ENCODE peak calls at places on chromosomes 1 and 21, in seven cellular contexts. T, B, Y, X, C, D and Z are unnamed samples.

GRCh38 chr1:184326278-184326677 is 60.6 kb upstream of the C1orf21 start:
- DNase-seq in T (no peak), B (no peak), Y (no peak), X (no peak), C (no peak), D (no peak), Z (no peak)

GRCh38 chr1:193070942-193071341 is 11.5 kb downstream of the RO60 start:
- DNase-seq in T (no peak), B (no peak), Y (no peak), X (no peak), C (peak; percentile 20), D (no peak), Z (no peak)

GRCh38 chr1:36350659-36351171 is 27.3 kb upstream of the EVA1B start:
- DNase-seq in T (no peak), B (peak; percentile 37), Y (peak; percentile 66), X (no peak), C (peak; percentile 16), D (peak; percentile 23), Z (no peak)

GRCh38 chr1:30731806-30732276 is 8.5 kb upstream of the MATN1 start:
- DNase-seq in T (no peak), B (no peak), Y (no peak), X (no peak), C (no peak), D (no peak), Z (no peak)

GRCh38 chr1:175287849-175288248 is 95.3 kb upstream of the KIAA0040 start:
- DNase-seq in T (no peak), B (no peak), Y (no peak), X (no peak), C (no peak), D (no peak), Z (no peak)

GRCh38 chr1:173193639-173194038 is 13.5 kb downstream of the TNFSF4 start:
- DNase-seq in T (no peak), B (no peak), Y (no peak), X (no peak), C (no peak), D (no peak), Z (no peak)

GRCh38 chr1:168470821-168471473 is 72.8 kb downstream of the XCL2 start:
- DNase-seq in T (no peak), B (no peak), Y (no peak), X (no peak), C (no peak), D (no peak), Z (no peak)

GRCh38 chr1:8674912-8675311 is 142.5 kb downstream of the RERE start:
- DNase-seq in T (no peak), B (no peak), Y (no peak), X (no peak), C (no peak), D (no peak), Z (no peak)

GRCh38 chr1:160638926-160639325 is 7.9 kb downstream of the SLAMF1 start:
- DNase-seq in T (no peak), B (no peak), Y (no peak), X (no peak), C (no peak), D (no peak), Z (no peak)

GRCh38 chr1:116449578-116449977 is 76.5 kb downstream of the ATP1A1 start:
- DNase-seq in T (no peak), B (no peak), Y (no peak), X (no peak), C (no peak), D (no peak), Z (no peak)

GRCh38 chr1:199083680-199084079 is 444.8 kb downstream of the PTPRC start:
- DNase-seq in T (no peak), B (no peak), Y (no peak), X (no peak), C (no peak), D (no peak), Z (no peak)

GRCh38 chr1:59107516-59107915 is 189.4 kb upstream of the FGGY start:
- DNase-seq in T (peak; percentile 48), B (no peak), Y (no peak), X (no peak), C (no peak), D (no peak), Z (peak; percentile 73)

GRCh38 chr1:163596541-163597258 is 274.9 kb downstream of the NUF2 start:
- DNase-seq in T (no peak), B (no peak), Y (no peak), X (no peak), C (no peak), D (no peak), Z (no peak)

GRCh38 chr1:89582571-89582970 is 50.3 kb upstream of the LRRC8C start:
- DNase-seq in T (no peak), B (no peak), Y (no peak), X (no peak), C (no peak), D (no peak), Z (no peak)

GRCh38 chr1:101323530-101323929 is 86.7 kb downstream of the S1PR1 start:
- DNase-seq in T (no peak), B (no peak), Y (no peak), X (no peak), C (no peak), D (no peak), Z (no peak)

GRCh38 chr1:244067893-244068292 is 16.8 kb downstream of the ZBTB18 start:
- DNase-seq in T (no peak), B (no peak), Y (no peak), X (no peak), C (no peak), D (no peak), Z (no peak)

GRCh38 chr1:231266811-231267322 is 25.9 kb downstream of the GNPAT start:
- DNase-seq in T (no peak), B (no peak), Y (no peak), X (no peak), C (no peak), D (no peak), Z (no peak)

GRCh38 chr1:23793861-23794731 is 3.2 kb downstream of the LYPLA2 start:
- DNase-seq in T (no peak), B (no peak), Y (no peak), X (no peak), C (no peak), D (no peak), Z (no peak)

GRCh38 chr1:112110031-112110430 is 120.6 kb upstream of the KCND3 start:
- DNase-seq in T (no peak), B (no peak), Y (no peak), X (no peak), C (no peak), D (no peak), Z (no peak)

GRCh38 chr1:90522432-90522831 is 194.7 kb downstream of the BARHL2 start:
- DNase-seq in T (no peak), B (no peak), Y (no peak), X (no peak), C (no peak), D (no peak), Z (no peak)

GRCh38 chr21:16794944-16795343 is 717.9 kb upstream of the CXADR start:
- DNase-seq in T (peak; percentile 26), B (no peak), Y (no peak), X (no peak), C (no peak), D (no peak), Z (no peak)

GRCh38 chr21:21003701-21004100 is 5.5 kb downstream of the NCAM2 start:
- DNase-seq in T (no peak), B (no peak), Y (no peak), X (no peak), C (no peak), D (no peak), Z (no peak)

GRCh38 chr1:51313961-51314777 is 16.2 kb downstream of the TTC39A start:
- DNase-seq in T (no peak), B (no peak), Y (peak; percentile 56), X (no peak), C (no peak), D (no peak), Z (no peak)

GRCh38 chr1:54728027-54728426 is 12.4 kb downstream of the TTC4 start:
- DNase-seq in T (no peak), B (no peak), Y (no peak), X (no peak), C (no peak), D (no peak), Z (no peak)

GRCh38 chr1:109643385-109644230 is 12.3 kb upstream of the GSTM4 start:
- DNase-seq in T (peak; percentile 85), B (peak; percentile 93), Y (peak; percentile 89), X (peak; percentile 65), C (peak; percentile 86), D (peak; percentile 88), Z (peak; percentile 89)